ENCODE peak calls at places on chromosomes 13 and 19, in seven cellular contexts. One of them, this sample, is unnamed.

GRCh38 chr13:111962431-111962891 is 104.5 kb upstream of the SOX1 start:
- DNase-seq in cardiac muscle cell: no peak
- DNase-seq in GM23338: no peak
- DNase-seq in uterus: no peak
- DNase-seq in HFFc6: no peak
- DNase-seq in fibroblast of mammary gland: no peak
- DNase-seq in H9: peak
- DNase-seq in this sample: no peak

GRCh38 chr13:110449225-110450015 is 112.1 kb downstream of the RAB20 start:
- DNase-seq in H9: no peak
- DNase-seq in cardiac muscle cell: no peak
- DNase-seq in HFFc6: no peak
- DNase-seq in fibroblast of mammary gland: no peak
- DNase-seq in GM23338: no peak
- DNase-seq in uterus: peak
- DNase-seq in this sample: no peak

GRCh38 chr13:113162783-113163685 is 4.6 kb downstream of the PROZ start:
- DNase-seq in H9: no peak
- DNase-seq in GM23338: no peak
- DNase-seq in uterus: no peak
- DNase-seq in fibroblast of mammary gland: no peak
- DNase-seq in HFFc6: no peak
- DNase-seq in cardiac muscle cell: no peak
- DNase-seq in this sample: no peak

GRCh38 chr19:48630289-48631036 is 6.7 kb downstream of the DBP start:
- DNase-seq in fibroblast of mammary gland: no peak
- DNase-seq in GM23338: peak
- DNase-seq in cardiac muscle cell: peak
- DNase-seq in uterus: peak
- DNase-seq in H9: peak
- DNase-seq in HFFc6: no peak
- DNase-seq in this sample: peak

GRCh38 chr13:83881917-83882625 is at the start of gene SLITRK1:
- DNase-seq in HFFc6: peak
- DNase-seq in uterus: no peak
- DNase-seq in GM23338: peak
- DNase-seq in fibroblast of mammary gland: peak
- DNase-seq in H9: peak
- DNase-seq in cardiac muscle cell: peak
- DNase-seq in this sample: peak

GRCh38 chr19:29516821-29517395 is 8.9 kb upstream of the VSTM2B start:
- DNase-seq in H9: no peak
- DNase-seq in HFFc6: no peak
- DNase-seq in fibroblast of mammary gland: no peak
- DNase-seq in GM23338: no peak
- DNase-seq in cardiac muscle cell: no peak
- DNase-seq in uterus: no peak
- DNase-seq in this sample: no peak

GRCh38 chr19:44694184-44694579 is 4.8 kb upstream of the CEACAM16 start:
- DNase-seq in cardiac muscle cell: no peak
- DNase-seq in uterus: no peak
- DNase-seq in fibroblast of mammary gland: no peak
- DNase-seq in GM23338: peak
- DNase-seq in HFFc6: no peak
- DNase-seq in H9: no peak
- DNase-seq in this sample: no peak

GRCh38 chr13:43687038-43687437 is 99.7 kb downstream of the ENOX1 start:
- DNase-seq in HFFc6: no peak
- DNase-seq in fibroblast of mammary gland: no peak
- DNase-seq in H9: no peak
- DNase-seq in uterus: no peak
- DNase-seq in cardiac muscle cell: no peak
- DNase-seq in GM23338: no peak
- DNase-seq in this sample: no peak

GRCh38 chr19:16541526-16542044 is 652 bp downstream of the CHERP start:
- DNase-seq in uterus: no peak
- DNase-seq in fibroblast of mammary gland: peak
- DNase-seq in H9: no peak
- DNase-seq in HFFc6: peak
- DNase-seq in cardiac muscle cell: peak
- DNase-seq in GM23338: peak
- DNase-seq in this sample: no peak

GRCh38 chr19:8988204-8988603 is 22.0 kb downstream of the MUC16 start:
- DNase-seq in cardiac muscle cell: no peak
- DNase-seq in H9: peak
- DNase-seq in uterus: no peak
- DNase-seq in fibroblast of mammary gland: no peak
- DNase-seq in GM23338: peak
- DNase-seq in HFFc6: no peak
- DNase-seq in this sample: no peak

GRCh38 chr13:113882716-113883115 is 18.8 kb upstream of the GAS6 start:
- DNase-seq in H9: no peak
- DNase-seq in uterus: no peak
- DNase-seq in HFFc6: no peak
- DNase-seq in cardiac muscle cell: no peak
- DNase-seq in fibroblast of mammary gland: no peak
- DNase-seq in GM23338: peak
- DNase-seq in this sample: no peak

GRCh38 chr13:77476456-77476855 is 59.0 kb upstream of the SCEL start:
- DNase-seq in H9: no peak
- DNase-seq in fibroblast of mammary gland: no peak
- DNase-seq in GM23338: no peak
- DNase-seq in uterus: no peak
- DNase-seq in HFFc6: no peak
- DNase-seq in cardiac muscle cell: no peak
- DNase-seq in this sample: no peak

GRCh38 chr19:18948075-18948975 is 7.3 kb upstream of the HOMER3 start:
- DNase-seq in cardiac muscle cell: no peak
- DNase-seq in fibroblast of mammary gland: no peak
- DNase-seq in GM23338: no peak
- DNase-seq in HFFc6: no peak
- DNase-seq in uterus: no peak
- DNase-seq in H9: no peak
- DNase-seq in this sample: no peak

DNA sequence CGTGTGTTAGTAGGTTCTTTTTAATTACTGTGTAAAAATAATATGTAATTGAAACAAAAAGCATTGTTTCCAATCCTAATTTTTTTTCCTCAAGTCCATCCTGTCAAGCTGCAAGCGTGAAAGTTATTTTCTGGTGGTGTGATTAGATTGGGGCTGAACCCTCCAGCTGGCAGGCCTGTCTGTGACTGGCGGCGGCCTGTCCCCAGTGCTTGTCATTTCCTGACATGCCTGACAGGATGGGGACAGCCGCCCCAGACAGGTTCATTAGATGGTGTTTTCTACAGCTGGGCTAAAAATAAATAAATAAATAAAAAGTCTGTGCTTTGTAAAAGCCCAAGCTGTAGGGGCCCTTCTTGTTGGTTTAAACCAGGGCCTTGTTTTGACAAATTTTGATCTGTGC is 53.7 kb upstream of the MAB21L1 start:
- DNase-seq in HFFc6: no peak
- DNase-seq in H9: no peak
- DNase-seq in fibroblast of mammary gland: no peak
- DNase-seq in GM23338: no peak
- DNase-seq in cardiac muscle cell: no peak
- DNase-seq in uterus: no peak
- DNase-seq in this sample: no peak
- TF ChIP-seq CTCF in HFFc6: no peak
- TF ChIP-seq CTCF in H9: no peak
- TF ChIP-seq CTCF in fibroblast of mammary gland: no peak
- TF ChIP-seq CTCF in GM23338: no peak
- TF ChIP-seq CTCF in cardiac muscle cell: no peak
- TF ChIP-seq CTCF in uterus: no peak
- TF ChIP-seq CTCF in this sample: no peak

DNA sequence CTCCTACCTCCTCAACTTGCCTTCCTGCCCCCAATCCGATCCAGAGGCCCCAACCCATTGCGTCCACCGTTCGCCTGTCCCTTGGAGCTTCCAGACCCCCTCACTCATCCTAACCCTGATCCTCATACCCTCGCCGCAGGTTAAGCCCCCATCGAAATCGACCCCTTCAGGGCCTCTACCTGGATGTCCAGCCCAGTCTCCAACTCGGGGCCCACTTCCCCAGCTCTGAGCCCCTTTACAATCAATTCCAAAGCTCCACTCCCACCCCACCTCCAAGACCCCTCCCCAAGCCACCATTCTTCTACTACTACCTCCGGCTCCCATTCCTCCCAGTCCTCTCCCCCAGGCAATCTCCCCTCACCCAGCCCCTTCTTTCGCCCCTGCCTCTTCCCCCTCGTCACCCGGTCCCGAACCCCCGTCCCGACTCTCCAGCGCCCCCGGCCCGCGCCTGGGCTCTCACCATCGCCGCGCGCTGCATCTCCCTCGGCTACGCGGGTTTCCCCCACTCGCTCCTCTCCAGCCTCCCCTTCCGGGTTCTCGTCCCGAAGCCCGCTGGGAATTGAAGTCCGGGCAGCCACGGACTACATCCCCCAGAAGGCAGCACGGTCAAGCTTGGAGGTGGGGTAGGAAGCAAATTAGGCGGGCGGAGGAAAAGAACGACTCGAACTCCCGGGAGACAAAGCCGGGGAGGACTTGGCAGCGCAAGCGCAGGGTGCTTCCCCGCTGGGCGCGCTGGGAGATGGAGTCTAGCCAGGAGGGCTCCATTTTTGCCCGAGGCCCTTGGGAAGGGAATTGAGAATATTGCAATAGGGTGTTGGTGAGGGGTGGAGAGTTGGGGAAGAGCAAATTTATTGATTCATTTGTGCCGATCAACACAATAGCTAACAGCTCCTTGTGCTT is at the start of gene FBXO46:
- DNase-seq in uterus: peak
- DNase-seq in fibroblast of mammary gland: peak
- DNase-seq in GM23338: peak
- DNase-seq in H9: peak
- DNase-seq in HFFc6: peak
- DNase-seq in cardiac muscle cell: peak
- DNase-seq in this sample: peak
- TF ChIP-seq CTCF in uterus: no peak
- TF ChIP-seq CTCF in fibroblast of mammary gland: no peak
- TF ChIP-seq CTCF in GM23338: peak
- TF ChIP-seq CTCF in H9: peak
- TF ChIP-seq CTCF in HFFc6: peak
- TF ChIP-seq CTCF in cardiac muscle cell: peak
- TF ChIP-seq CTCF in this sample: no peak

DNA sequence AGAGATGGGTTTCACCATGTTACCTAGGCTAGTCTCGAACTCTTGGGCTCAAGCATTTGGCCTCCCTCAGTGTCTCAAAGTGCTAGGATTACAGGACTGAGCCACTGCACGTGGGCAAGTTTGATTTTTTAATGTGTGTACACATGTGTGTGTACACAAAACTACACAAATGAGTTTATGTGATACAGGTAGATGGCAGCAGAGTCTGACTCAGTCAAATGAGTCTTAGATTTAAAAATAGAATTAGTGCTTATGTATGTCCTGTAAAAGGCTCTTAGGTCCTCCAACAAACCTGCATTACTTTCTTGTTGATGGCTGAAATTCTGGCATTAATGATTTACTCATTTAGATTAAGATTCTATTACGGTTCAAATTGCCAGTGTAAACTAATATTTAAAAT is 293.7 kb downstream of the PCDH17 start:
- DNase-seq in uterus: no peak
- DNase-seq in cardiac muscle cell: no peak
- DNase-seq in GM23338: no peak
- DNase-seq in fibroblast of mammary gland: no peak
- DNase-seq in HFFc6: no peak
- DNase-seq in H9: no peak
- DNase-seq in this sample: no peak
- TF ChIP-seq CTCF in uterus: no peak
- TF ChIP-seq CTCF in cardiac muscle cell: no peak
- TF ChIP-seq CTCF in GM23338: no peak
- TF ChIP-seq CTCF in fibroblast of mammary gland: no peak
- TF ChIP-seq CTCF in HFFc6: no peak
- TF ChIP-seq CTCF in H9: no peak
- TF ChIP-seq CTCF in this sample: no peak

GRCh38 chr19:1401138-1401888 is at the start of gene GAMT:
- DNase-seq in fibroblast of mammary gland: no peak
- DNase-seq in cardiac muscle cell: peak
- DNase-seq in HFFc6: no peak
- DNase-seq in H9: no peak
- DNase-seq in GM23338: peak
- DNase-seq in uterus: no peak
- DNase-seq in this sample: no peak
- TF ChIP-seq CTCF in fibroblast of mammary gland: no peak
- TF ChIP-seq CTCF in cardiac muscle cell: peak
- TF ChIP-seq CTCF in HFFc6: peak
- TF ChIP-seq CTCF in H9: peak
- TF ChIP-seq CTCF in GM23338: no peak
- TF ChIP-seq CTCF in uterus: peak
- TF ChIP-seq CTCF in this sample: no peak

GRCh38 chr19:46404884-46405658 is 8.3 kb downstream of the CCDC8 start:
- DNase-seq in uterus: peak
- DNase-seq in HFFc6: no peak
- DNase-seq in GM23338: peak
- DNase-seq in H9: peak
- DNase-seq in cardiac muscle cell: peak
- DNase-seq in fibroblast of mammary gland: peak
- DNase-seq in this sample: peak
- TF ChIP-seq CTCF in uterus: peak
- TF ChIP-seq CTCF in HFFc6: peak
- TF ChIP-seq CTCF in GM23338: peak
- TF ChIP-seq CTCF in H9: peak
- TF ChIP-seq CTCF in cardiac muscle cell: peak
- TF ChIP-seq CTCF in fibroblast of mammary gland: peak
- TF ChIP-seq CTCF in this sample: no peak

GRCh38 chr19:47230122-47230920 is 678 bp downstream of the BBC3 start:
- DNase-seq in uterus: peak
- DNase-seq in HFFc6: peak
- DNase-seq in GM23338: peak
- DNase-seq in fibroblast of mammary gland: peak
- DNase-seq in cardiac muscle cell: peak
- DNase-seq in H9: peak
- DNase-seq in this sample: peak
- TF ChIP-seq CTCF in uterus: peak
- TF ChIP-seq CTCF in HFFc6: peak
- TF ChIP-seq CTCF in GM23338: peak
- TF ChIP-seq CTCF in fibroblast of mammary gland: peak
- TF ChIP-seq CTCF in cardiac muscle cell: peak
- TF ChIP-seq CTCF in H9: peak
- TF ChIP-seq CTCF in this sample: peak

GRCh38 chr19:24046550-24046949 is 40.4 kb upstream of the ZNF254 start:
- DNase-seq in cardiac muscle cell: no peak
- DNase-seq in H9: no peak
- DNase-seq in fibroblast of mammary gland: no peak
- DNase-seq in HFFc6: no peak
- DNase-seq in GM23338: no peak
- DNase-seq in uterus: no peak
- DNase-seq in this sample: no peak

DNA sequence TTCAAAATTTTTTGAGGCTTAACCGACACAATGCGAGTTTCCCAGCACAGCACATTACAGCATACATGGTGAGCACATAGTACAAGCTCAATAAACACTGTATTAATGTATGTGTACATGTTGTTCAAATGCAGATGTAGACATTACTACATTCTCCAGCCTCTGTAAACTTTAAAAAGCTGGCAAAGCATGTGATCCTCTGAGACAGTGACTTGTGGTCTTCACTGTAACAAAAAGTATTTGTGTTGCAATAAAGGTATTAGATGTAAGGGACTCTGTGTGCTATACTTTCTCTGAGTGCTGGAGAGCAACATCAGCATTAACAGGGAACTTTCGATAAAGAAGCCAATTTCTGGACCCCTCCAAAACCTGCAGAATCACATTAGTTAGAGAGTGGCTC is 46.4 kb upstream of the ZNF254 start:
- DNase-seq in uterus: no peak
- DNase-seq in cardiac muscle cell: no peak
- DNase-seq in HFFc6: no peak
- DNase-seq in fibroblast of mammary gland: no peak
- DNase-seq in H9: no peak
- DNase-seq in GM23338: no peak
- DNase-seq in this sample: no peak
- TF ChIP-seq CTCF in uterus: no peak
- TF ChIP-seq CTCF in cardiac muscle cell: no peak
- TF ChIP-seq CTCF in HFFc6: no peak
- TF ChIP-seq CTCF in fibroblast of mammary gland: no peak
- TF ChIP-seq CTCF in H9: no peak
- TF ChIP-seq CTCF in GM23338: no peak
- TF ChIP-seq CTCF in this sample: no peak

This sample was measured in foreskin fibroblast.